ENCODE peak calls at places on chromosome 3, in five cellular contexts. Q, L, C, K and H are unnamed samples.

GRCh38 chr3:89558711-89559110 is 451.3 kb downstream of the EPHA3 start:
- DNase-seq in Q (no peak), L (no peak), C (no peak), K (no peak), H (no peak)

GRCh38 chr3:119347036-119347435 is 52.9 kb downstream of the ARHGAP31 start:
- DNase-seq in Q (no peak), L (no peak), C (no peak), K (no peak), H (no peak)

GRCh38 chr3:78687520-78687919 is 1080.3 kb downstream of the ROBO1 start:
- DNase-seq in Q (no peak), L (no peak), C (no peak), K (no peak), H (no peak)

GRCh38 chr3:11844891-11845290 is 1.8 kb downstream of the TAMM41 start:
- DNase-seq in Q (no peak), L (no peak), C (no peak), K (no peak), H (no peak)

GRCh38 chr3:9928158-9928557 is 5.5 kb upstream of the CRELD1 start:
- DNase-seq in Q (no peak), L (no peak), C (no peak), K (no peak), H (no peak)

GRCh38 chr3:492586-493296 is 296.2 kb downstream of the CHL1 start:
- DNase-seq in Q (no peak), L (no peak), C (no peak), K (no peak), H (no peak)

GRCh38 chr3:140420621-140421357 is 257.1 kb upstream of the TRIM42 start:
- DNase-seq in Q (peak; percentile 48), L (no peak), C (no peak), K (no peak), H (no peak)

GRCh38 chr3:50708620-50709019 is 33.9 kb downstream of the DOCK3 start:
- DNase-seq in Q (no peak), L (no peak), C (no peak), K (no peak), H (no peak)

GRCh38 chr3:4162132-4162531 is 141.0 kb upstream of the SETMAR start:
- DNase-seq in Q (no peak), L (no peak), C (no peak), K (no peak), H (no peak)

GRCh38 chr3:41111011-41111410 is 88.3 kb upstream of the CTNNB1 start:
- DNase-seq in Q (no peak), L (peak; percentile 28), C (no peak), K (no peak), H (no peak)

GRCh38 chr3:173217127-173217526 is 76.1 kb upstream of the SPATA16 start:
- DNase-seq in Q (peak; percentile 17), L (no peak), C (no peak), K (no peak), H (no peak)

GRCh38 chr3:182045721-182046120 is 334.0 kb downstream of the SOX2 start:
- DNase-seq in Q (no peak), L (no peak), C (no peak), K (no peak), H (no peak)

GRCh38 chr3:187973977-187974856 is 179.7 kb upstream of the LPP start:
- DNase-seq in Q (no peak), L (no peak), C (peak; percentile 8), K (no peak), H (no peak)

GRCh38 chr3:67947808-67948508 is 293.5 kb upstream of the SUCLG2 start:
- DNase-seq in Q (no peak), L (no peak), C (no peak), K (no peak), H (no peak)

GRCh38 chr3:5016218-5017161 is 37.3 kb downstream of the BHLHE40 start:
- DNase-seq in Q (no peak), L (peak; percentile 67), C (peak; percentile 54), K (no peak), H (no peak)

GRCh38 chr3:10398341-10398740 is 77.4 kb upstream of the SEC13 start:
- DNase-seq in Q (no peak), L (no peak), C (no peak), K (no peak), H (no peak)

GRCh38 chr3:29513236-29513635 is 232.4 kb downstream of the RBMS3 start:
- DNase-seq in Q (no peak), L (peak; percentile 9), C (no peak), K (no peak), H (no peak)

GRCh38 chr3:70550723-70551319 is 238.4 kb upstream of the MDFIC2 start:
- DNase-seq in Q (peak; percentile 61), L (peak; percentile 45), C (peak; percentile 6), K (peak; percentile 57), H (no peak)

GRCh38 chr3:11618897-11619296 is 24.8 kb downstream of the VGLL4 start:
- DNase-seq in Q (no peak), L (no peak), C (no peak), K (no peak), H (no peak)

GRCh38 chr3:50165388-50166308 is 10.5 kb downstream of the SEMA3F start:
- DNase-seq in Q (peak; percentile 86), L (no peak), C (no peak), K (no peak), H (peak; percentile 76)

GRCh38 chr3:56001537-56001936 is 466.7 kb downstream of the ERC2 start:
- DNase-seq in Q (no peak), L (no peak), C (no peak), K (no peak), H (no peak)

GRCh38 chr3:150081084-150081483 is 110.4 kb upstream of the PFN2 start:
- DNase-seq in Q (peak; percentile 63), L (peak; percentile 74), C (no peak), K (no peak), H (no peak)

GRCh38 chr3:153572654-153573053 is 410.6 kb downstream of the RAP2B start:
- DNase-seq in Q (no peak), L (no peak), C (no peak), K (no peak), H (no peak)

GRCh38 chr3:110593749-110594148 is 477.9 kb upstream of the NECTIN3 start:
- DNase-seq in Q (no peak), L (no peak), C (no peak), K (no peak), H (no peak)